ENCODE peak calls at places on chromosomes 11 and 22, in nine cellular contexts. X is left cardiac atrium, M is bronchial epithelial cell, E is cardiac fibroblast, J is aorta, I is hepatic stellate cell, O is MM.1S, C is mesenchymal stem cell, R is mesendoderm. D is an unnamed sample.

GRCh38 chr11:86800956-86801264 is 568 bp downstream of the PRSS23 start:
- DNase-seq in C (no peak), O (no peak), R (no peak), M (no peak), I (no peak), X (no peak), J (no peak), E (peak), D (no peak)

GRCh38 chr11:38553033-38553432 is 1955.0 kb upstream of the RAG2 start:
- DNase-seq in I (no peak), X (no peak), M (no peak), O (no peak), C (no peak), R (no peak), E (no peak), J (no peak), D (no peak)

GRCh38 chr11:94130589-94131362 is 2.1 kb downstream of the PANX1 start:
- DNase-seq in M (peak), E (peak), J (peak), X (no peak), I (no peak), C (peak), R (no peak), O (no peak), D (no peak)

GRCh38 chr11:15468471-15468870 is 353.7 kb downstream of the INSC start:
- DNase-seq in R (no peak), X (no peak), C (peak), O (no peak), I (no peak), M (no peak), J (no peak), E (no peak), D (no peak)

GRCh38 chr22:24190566-24191208 is 9.4 kb downstream of the SUSD2 start:
- DNase-seq in X (no peak), C (no peak), O (no peak), I (no peak), E (no peak), M (no peak), R (no peak), J (no peak), D (no peak)

GRCh38 chr22:36258750-36259619 is 6.1 kb downstream of the APOL1 start:
- DNase-seq in I (no peak), R (peak), C (peak), M (no peak), J (peak), X (no peak), E (peak), O (peak), D (no peak)

GRCh38 chr11:116276051-116277044 is 496.4 kb downstream of the BUD13 start:
- DNase-seq in M (peak), X (peak), R (peak), O (peak), E (peak), C (peak), I (peak), J (peak), D (peak)

GRCh38 chr11:74683279-74683871 is 47.9 kb downstream of the CHRDL2 start:
- DNase-seq in I (peak), X (peak), J (peak), R (peak), E (no peak), C (no peak), M (no peak), O (no peak), D (peak)

GRCh38 chr22:40377931-40378330 is 7.5 kb downstream of the SGSM3 start:
- DNase-seq in I (no peak), E (no peak), M (peak), O (no peak), R (no peak), X (no peak), J (no peak), C (no peak), D (no peak)

GRCh38 chr11:125494601-125494986 is 1.5 kb downstream of the FEZ1 start:
- DNase-seq in C (peak), J (no peak), E (no peak), I (peak), R (no peak), O (no peak), M (no peak), X (no peak), D (no peak)

GRCh38 chr22:45997077-45997774 is 20.3 kb upstream of the WNT7B start:
- DNase-seq in C (peak), R (peak), X (peak), J (peak), I (peak), O (peak), E (peak), M (peak), D (peak)

GRCh38 chr11:19561011-19561410 is 151.6 kb upstream of the NAV2 start:
- DNase-seq in C (no peak), E (peak), X (no peak), J (no peak), M (no peak), R (no peak), O (no peak), I (no peak), D (no peak)

GRCh38 chr11:12088047-12088481 is 22.3 kb upstream of the MICAL2 start:
- DNase-seq in E (peak), J (peak), X (peak), O (no peak), M (peak), C (peak), I (no peak), R (peak), D (no peak)

GRCh38 chr11:102229510-102230119 is 87.7 kb upstream of the BIRC3 start:
- DNase-seq in X (no peak), O (no peak), R (no peak), J (no peak), E (no peak), C (no peak), M (no peak), I (no peak), D (no peak)

GRCh38 chr11:31874631-31875191 is 63.6 kb upstream of the PAX6 start:
- DNase-seq in C (no peak), E (no peak), O (no peak), J (no peak), I (no peak), R (peak), X (no peak), M (no peak), D (no peak)

GRCh38 chr22:25554321-25555088 is 10.0 kb upstream of the GRK3 start:
- DNase-seq in I (no peak), J (no peak), E (no peak), M (no peak), C (no peak), R (no peak), X (no peak), O (no peak), D (no peak)

GRCh38 chr22:50325444-50326224 is 1.2 kb downstream of the DENND6B start:
- DNase-seq in I (no peak), X (no peak), J (no peak), C (peak), O (no peak), M (no peak), R (no peak), E (no peak), D (no peak)

GRCh38 chr22:19543970-19544708 is 19.9 kb upstream of the CLDN5 start:
- DNase-seq in M (no peak), R (no peak), X (no peak), O (no peak), J (no peak), I (no peak), C (no peak), E (no peak), D (no peak)

GRCh38 chr11:31967404-31967950 is 123.4 kb upstream of the RCN1 start:
- DNase-seq in O (no peak), X (no peak), E (no peak), R (no peak), I (no peak), C (no peak), J (no peak), M (no peak), D (no peak)

GRCh38 chr22:50250555-50251471 is at the start of gene HDAC10:
- DNase-seq in I (peak), R (peak), J (peak), C (peak), X (peak), E (peak), M (peak), O (peak), D (peak)